ENCODE peak calls at places on chromosome 1, in seven cellular contexts. C, U, V, R, A, G and H are unnamed samples.

GRCh38 chr1:170592591-170593111 is 60.7 kb downstream of the GORAB start:
- DNase-seq in G (no peak), R (no peak), U (no peak), A (no peak), V (no peak), C (no peak), H (no peak)

GRCh38 chr1:44801491-44802305 is 1.5 kb downstream of the PLK3 start:
- DNase-seq in U (no peak), R (no peak), G (peak), C (no peak), V (no peak), A (no peak), H (no peak)

GRCh38 chr1:15110128-15110866 is 43.2 kb upstream of the TMEM51 start:
- DNase-seq in C (no peak), G (no peak), R (no peak), V (no peak), U (no peak), A (no peak), H (no peak)

GRCh38 chr1:153488731-153489130 is 28.3 kb upstream of the S100A7 start:
- DNase-seq in G (no peak), V (no peak), U (no peak), R (no peak), A (peak), C (no peak), H (no peak)

GRCh38 chr1:178267646-178268094 is 173.8 kb downstream of the RASAL2 start:
- DNase-seq in R (no peak), G (no peak), U (no peak), C (no peak), V (no peak), A (peak), H (no peak)

GRCh38 chr1:15952317-15953258 is 23.3 kb downstream of the ZBTB17 start:
- DNase-seq in A (peak), C (no peak), V (peak), G (no peak), U (no peak), R (peak), H (no peak)

GRCh38 chr1:63103682-63104081 is 218.7 kb upstream of the FOXD3 start:
- DNase-seq in A (no peak), V (no peak), U (no peak), C (no peak), G (no peak), R (no peak), H (no peak)

GRCh38 chr1:229167356-229167755 is 103.6 kb upstream of the RAB4A start:
- DNase-seq in G (no peak), A (no peak), U (no peak), V (no peak), R (no peak), C (no peak), H (no peak)

GRCh38 chr1:86499987-86500593 is 31.4 kb downstream of the CLCA1 start:
- DNase-seq in U (peak), R (no peak), V (no peak), C (no peak), A (no peak), G (no peak), H (no peak)

GRCh38 chr1:3695326-3696217 is 43.3 kb downstream of the TP73 start:
- DNase-seq in U (peak), A (peak), R (no peak), C (peak), G (peak), V (peak), H (no peak)
- H3K4me3 ChIP-seq in U (no peak), A (no peak), R (no peak), C (no peak), G (no peak), V (peak), H (no peak)

DNA sequence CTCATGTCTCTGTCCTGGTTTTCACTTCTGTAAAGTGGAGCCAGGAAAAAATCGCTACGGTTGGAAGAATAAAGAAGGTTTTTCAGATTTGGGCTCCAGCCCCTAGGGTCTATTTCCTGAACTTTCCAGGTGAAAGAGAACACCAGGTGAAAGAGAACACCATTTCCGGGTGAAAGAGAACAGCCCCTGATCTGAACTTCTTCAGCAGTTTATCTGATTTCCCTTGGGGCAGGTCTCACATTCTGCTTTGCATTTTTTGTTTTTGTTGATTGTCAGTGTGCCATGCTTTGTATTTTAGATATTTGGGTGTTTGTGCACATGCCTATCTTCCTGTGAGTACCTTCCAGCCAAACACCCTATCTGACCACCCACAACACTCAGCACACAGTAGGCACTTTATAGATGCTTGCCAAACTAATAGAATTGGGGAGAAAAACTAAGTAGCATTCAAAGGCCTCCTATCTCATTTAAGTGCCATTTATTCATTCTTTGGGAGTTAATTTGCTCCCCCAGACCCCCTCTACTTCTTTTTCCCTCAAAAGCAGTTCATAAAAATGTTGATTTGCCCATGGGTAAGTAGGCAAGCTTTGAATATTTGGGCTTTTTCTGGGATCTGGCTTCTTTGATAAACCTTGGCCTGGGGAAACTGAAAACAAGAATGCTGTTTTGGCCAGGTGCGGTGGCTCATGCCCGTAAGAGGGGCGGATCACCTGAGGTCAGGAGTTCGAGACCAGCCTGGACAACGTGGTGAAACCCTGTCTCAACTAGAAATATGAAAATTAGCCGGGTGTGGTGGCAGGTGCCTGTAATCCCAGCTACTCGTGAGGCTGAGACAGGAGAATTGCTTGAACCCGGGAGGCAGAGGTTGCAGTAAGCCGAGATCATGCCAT is 2.2 kb downstream of the NAV1 start:
- DNase-seq in G (no peak), V (no peak), A (no peak), U (no peak), R (no peak), C (no peak), H (no peak)
- H3K4me3 ChIP-seq in G (no peak), V (no peak), A (no peak), U (no peak), R (peak), C (no peak), H (no peak)

GRCh38 chr1:159266832-159267231 is 35.3 kb upstream of the FCER1A start:
- DNase-seq in A (no peak), R (no peak), V (no peak), U (no peak), G (no peak), C (no peak), H (no peak)

GRCh38 chr1:159261311-159261710 is 40.8 kb upstream of the FCER1A start:
- DNase-seq in V (no peak), U (no peak), G (no peak), C (no peak), R (no peak), A (no peak), H (no peak)

GRCh38 chr1:159261726-159262494 is 40.2 kb upstream of the FCER1A start:
- DNase-seq in V (no peak), U (no peak), R (no peak), C (no peak), G (no peak), A (no peak), H (no peak)
- H3K4me3 ChIP-seq in V (no peak), U (no peak), R (no peak), C (no peak), G (no peak), A (no peak), H (no peak)

GRCh38 chr1:161200421-161200991 is 1.7 kb upstream of the ADAMTS4 start:
- DNase-seq in C (no peak), V (no peak), G (no peak), R (no peak), U (no peak), A (no peak), H (no peak)
- H3K4me3 ChIP-seq in C (no peak), V (no peak), G (no peak), R (no peak), U (no peak), A (no peak), H (no peak)

GRCh38 chr1:221823149-221823548 is 81.3 kb upstream of the DUSP10 start:
- DNase-seq in R (no peak), U (peak), A (no peak), C (no peak), V (no peak), G (no peak), H (no peak)

GRCh38 chr1:221824909-221825308 is 83.0 kb upstream of the DUSP10 start:
- DNase-seq in G (no peak), V (no peak), R (no peak), U (no peak), C (no peak), A (no peak), H (no peak)

GRCh38 chr1:221824025-221824424 is 82.1 kb upstream of the DUSP10 start:
- DNase-seq in V (no peak), A (peak), G (no peak), R (no peak), C (no peak), U (no peak), H (no peak)

GRCh38 chr1:221822591-221822990 is 80.7 kb upstream of the DUSP10 start:
- DNase-seq in V (no peak), R (no peak), U (no peak), A (no peak), C (no peak), G (no peak), H (no peak)

GRCh38 chr1:221823566-221823965 is 81.7 kb upstream of the DUSP10 start:
- DNase-seq in V (no peak), C (no peak), A (no peak), G (no peak), R (no peak), U (no peak), H (no peak)
- H3K4me3 ChIP-seq in V (no peak), C (no peak), A (no peak), G (no peak), R (no peak), U (no peak), H (no peak)

DNA sequence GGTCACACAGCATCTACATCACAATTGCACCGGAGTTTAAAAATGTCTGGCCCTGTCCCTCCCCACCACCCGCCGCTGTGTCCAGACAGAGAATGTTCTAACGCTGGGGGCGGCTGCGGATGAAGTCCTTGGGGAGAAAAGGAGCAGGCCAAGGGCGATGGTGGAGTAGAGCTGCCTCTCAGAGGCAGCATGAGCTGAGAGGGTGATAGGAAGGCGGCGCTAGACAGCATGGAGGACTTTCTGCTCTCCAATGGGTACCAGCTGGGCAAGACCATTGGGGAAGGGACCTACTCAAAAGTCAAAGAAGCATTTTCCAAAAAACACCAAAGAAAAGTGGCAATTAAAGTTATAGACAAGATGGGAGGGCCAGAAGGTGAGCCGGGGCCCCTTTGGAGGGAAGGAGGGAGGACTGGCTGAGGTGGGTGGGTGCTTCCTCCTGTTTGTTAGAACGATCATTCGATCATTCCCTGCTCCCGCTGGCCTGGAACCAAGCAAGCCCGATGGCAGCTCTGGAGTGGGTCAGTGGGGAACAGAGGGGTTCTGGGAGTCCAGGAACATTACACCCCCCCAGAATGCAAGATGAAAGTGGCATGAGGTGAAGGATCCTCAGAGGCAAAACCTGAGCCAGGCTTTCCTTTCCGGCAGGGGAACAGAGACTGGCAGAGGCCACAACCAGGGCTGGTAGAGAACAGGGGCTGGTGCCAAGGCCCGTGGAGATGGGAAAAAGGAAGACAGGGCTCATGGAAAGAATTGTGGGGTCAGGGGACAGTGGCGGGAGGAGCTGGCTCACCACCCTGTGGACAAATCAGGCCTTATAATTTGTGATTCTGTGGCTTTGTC is at the start of the genes FAM229A and TSSK3:
- DNase-seq in C (no peak), U (no peak), G (no peak), A (no peak), V (no peak), R (no peak), H (no peak)
- H3K4me3 ChIP-seq in C (peak), U (peak), G (peak), A (peak), V (no peak), R (peak), H (no peak)

GRCh38 chr1:41416081-41416480 is 54.8 kb downstream of the FOXO6 start:
- DNase-seq in C (no peak), A (no peak), R (no peak), U (no peak), G (no peak), V (no peak), H (no peak)
- H3K4me3 ChIP-seq in C (no peak), A (no peak), R (no peak), U (no peak), G (no peak), V (no peak), H (no peak)

GRCh38 chr1:51165540-51165939 is 63.5 kb downstream of the C1orf185 start:
- DNase-seq in V (no peak), R (no peak), C (no peak), G (no peak), A (no peak), U (peak), H (no peak)

GRCh38 chr1:51170342-51170741 is 65.7 kb upstream of the RNF11 start:
- DNase-seq in V (no peak), A (no peak), R (no peak), U (no peak), G (no peak), C (no peak), H (no peak)

GRCh38 chr1:51168266-51168845 is 66.3 kb downstream of the C1orf185 start:
- DNase-seq in U (peak), R (no peak), A (peak), C (no peak), G (no peak), V (no peak), H (peak)

GRCh38 chr1:51168946-51169345 is 66.9 kb downstream of the C1orf185 start:
- DNase-seq in C (no peak), A (no peak), U (no peak), V (no peak), R (no peak), G (no peak), H (no peak)
- H3K4me3 ChIP-seq in C (no peak), A (no peak), U (no peak), V (no peak), R (no peak), G (no peak), H (no peak)

DNA sequence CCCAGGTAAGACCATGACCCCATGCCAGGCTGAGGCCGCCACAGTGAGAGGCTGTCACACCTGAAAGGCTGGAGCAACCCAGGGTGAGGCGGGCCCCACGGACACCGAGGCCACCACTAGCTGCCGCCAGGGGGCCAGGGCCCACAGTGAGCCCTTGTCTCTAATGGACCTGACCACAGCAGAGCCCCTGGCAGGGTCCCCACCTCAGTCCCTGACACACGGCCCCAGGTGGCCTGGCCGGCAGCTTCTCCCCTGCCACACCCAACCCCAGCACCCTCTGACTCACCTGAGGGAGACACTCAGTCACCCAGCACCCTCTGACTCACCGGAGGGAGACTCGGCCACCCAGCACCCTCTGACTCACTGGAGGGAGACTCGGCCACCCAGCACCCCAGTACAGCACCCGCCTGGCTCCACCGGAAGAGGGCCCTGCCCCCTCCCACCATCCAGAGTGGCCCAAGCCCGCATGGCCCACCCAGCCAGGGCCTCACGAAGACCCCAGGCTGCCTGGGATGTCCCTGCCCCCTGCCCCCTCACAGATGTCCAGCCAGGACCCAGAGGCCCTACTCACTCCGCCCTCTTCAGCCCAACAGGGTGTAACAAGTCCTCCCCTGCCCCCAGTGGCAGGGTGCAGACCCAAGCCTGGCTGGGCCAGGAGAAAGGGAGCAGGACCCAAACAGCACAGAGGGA is 4.4 kb downstream of the DVL1 start:
- DNase-seq in V (peak), U (no peak), C (no peak), R (no peak), A (peak), G (peak), H (no peak)
- H3K4me3 ChIP-seq in V (peak), U (no peak), C (peak), R (no peak), A (no peak), G (no peak), H (no peak)

GRCh38 chr1:182935716-182936115 is 17.2 kb downstream of the SHCBP1L start:
- DNase-seq in R (no peak), A (no peak), U (no peak), V (no peak), G (no peak), C (no peak), H (no peak)
- H3K4me3 ChIP-seq in R (no peak), A (no peak), U (no peak), V (no peak), G (no peak), C (no peak), H (no peak)